ENCODE peak calls at places on chromosomes 3 and 15, in five cellular contexts. Z is WERI-Rb-1; B is CD4-positive, alpha-beta T cell; X is AG04450; I is breast epithelium. T is an unnamed sample. For H3K9me3, the result is how much of the 10 kb centered on the place peaks cover.

GRCh38 chr3:126472277-126473006 is 3.2 kb downstream of the ZXDC start:
- DNase-seq in Z (no peak), B (no peak), X (no peak), I (no peak), T (peak)

GRCh38 chr15:74799255-74799842 is 13.3 kb upstream of the LMAN1L start:
- DNase-seq in Z (no peak), B (no peak), X (no peak), I (no peak), T (no peak)

GRCh38 chr3:138797508-138798038 is 37.2 kb downstream of the PIK3CB start:
- DNase-seq in Z (no peak), B (no peak), X (no peak), I (no peak), T (no peak)

GRCh38 chr15:38035701-38036100 is 101.3 kb downstream of the TMCO5A start:
- DNase-seq in Z (no peak), B (no peak), X (no peak), I (no peak), T (no peak)

GRCh38 chr3:148646126-148646660 is 51.5 kb upstream of the AGTR1 start:
- DNase-seq in Z (no peak), B (no peak), X (no peak), I (no peak), T (no peak)

GRCh38 chr15:76253851-76254440 is 57.3 kb downstream of the ETFA start:
- DNase-seq in Z (no peak), B (no peak), X (no peak), I (no peak), T (no peak)

GRCh38 chr15:92645051-92645631 is 10.4 kb downstream of the FAM174B start:
- DNase-seq in Z (peak), B (no peak), X (no peak), I (no peak), T (peak)

GRCh38 chr15:74383695-74384565 is 16.5 kb upstream of the CYP11A1 start:
- DNase-seq in Z (no peak), B (no peak), X (no peak), I (no peak), T (no peak)

GRCh38 chr3:9497821-9498565 is 55.6 kb downstream of the LHFPL4 start:
- DNase-seq in Z (no peak), B (no peak), X (peak), I (no peak), T (no peak)

GRCh38 chr15:62847900-62848489 is 194.6 kb upstream of the TPM1 start:
- DNase-seq in Z (peak), B (peak), X (no peak), I (no peak), T (peak)

GRCh38 chr15:78035861-78036476 is 41.5 kb downstream of the TBC1D2B start:
- DNase-seq in Z (peak), B (no peak), X (no peak), I (no peak), T (no peak)

GRCh38 chr3:197748597-197749314 is 927 bp upstream of the FYTTD1 start:
- DNase-seq in Z (no peak), B (no peak), X (no peak), I (no peak), T (no peak)

GRCh38 chr15:63888146-63888545 is 54.4 kb upstream of the HERC1 start:
- DNase-seq in Z (no peak), B (no peak), X (no peak), I (no peak), T (no peak)

GRCh38 chr3:198080521-198081384 is 120.7 kb downstream of the LMLN start:
- DNase-seq in Z (peak), B (peak), X (peak), I (peak), T (peak)

GRCh38 chr15:70976856-70977255 is 84.2 kb downstream of the LRRC49 start:
- DNase-seq in Z (no peak), B (no peak), X (peak), I (no peak), T (no peak)

GRCh38 chr3:55252921-55253320 is 234.2 kb downstream of the WNT5A start:
- DNase-seq in Z (no peak), B (no peak), X (no peak), I (no peak), T (no peak)

GRCh38 chr3:84783281-84783680 is 175.5 kb upstream of the CADM2 start:
- DNase-seq in Z (no peak), B (no peak), X (no peak), I (no peak), T (no peak)

GRCh38 chr15:88695595-88696186 is 56.9 kb downstream of the ISG20 start:
- DNase-seq in Z (no peak), B (no peak), X (no peak), I (peak), T (no peak)

GRCh38 chr3:46693897-46694235 is 387 bp upstream of the ALS2CL start:
- DNase-seq in Z (no peak), B (no peak), X (no peak), I (no peak), T (peak)

GRCh38 chr3:182393151-182393550 is 400.2 kb upstream of the ATP11B start:
- DNase-seq in Z (no peak), B (no peak), X (no peak), I (no peak), T (no peak)

GRCh38 chr15:33013827-33014445 is 180.6 kb downstream of the FMN1 start:
- DNase-seq in Z (no peak), B (no peak), X (no peak), I (no peak), T (no peak)

GRCh38 chr3:27089063-27089462 is 280.1 kb downstream of the NEK10 start:
- DNase-seq in Z (no peak), B (no peak), X (no peak), I (no peak), T (no peak)

GRCh38 chr3:30681276-30682211 is 75.1 kb downstream of the TGFBR2 start:
- DNase-seq in Z (no peak), B (no peak), X (peak), I (no peak), T (peak)

GRCh38 chr15:47620960-47621681 is 96.2 kb upstream of the SEMA6D start:
- DNase-seq in Z (no peak), B (no peak), X (no peak), I (no peak), T (no peak)

GRCh38 chr3:149371001-149371722 is 6.3 kb downstream of the TM4SF1 start:
- DNase-seq in Z (no peak), B (no peak), X (no peak), I (no peak), T (no peak)

GRCh38 chr3:141401095-141401494 is 32.8 kb downstream of the ZBTB38 start:
- DNase-seq in Z (no peak), B (no peak), X (no peak), I (no peak), T (no peak)

GRCh38 chr3:37905987-37906674 is 44.5 kb downstream of the CTDSPL start:
- DNase-seq in Z (peak), B (no peak), X (no peak), I (no peak), T (no peak)

GRCh38 chr15:59738676-59739075 is 49.6 kb upstream of the BNIP2 start:
- DNase-seq in Z (no peak), B (no peak), X (no peak), I (no peak), T (no peak)

GRCh38 chr3:42733501-42734262 is 31.1 kb upstream of the HHATL start:
- DNase-seq in Z (no peak), B (no peak), X (no peak), I (no peak), T (no peak)

GRCh38 chr15:98834976-98835375 is 172.6 kb downstream of the PGPEP1L start:
- DNase-seq in Z (no peak), B (no peak), X (no peak), I (no peak), T (no peak)
- H3K9me3 ChIP-seq in Z (under half), B (under half), X (under half), I (under half), T (under half)

GRCh38 chr3:44771424-44772098 is 10.0 kb downstream of the KIF15 start:
- DNase-seq in Z (no peak), B (no peak), X (no peak), I (no peak), T (no peak)
- H3K9me3 ChIP-seq in Z (under half), B (under half), X (under half), I (under half), T (under half)

GRCh38 chr3:13707456-13707855 is 158.5 kb downstream of the FBLN2 start:
- DNase-seq in Z (no peak), B (no peak), X (no peak), I (peak), T (no peak)
- H3K9me3 ChIP-seq in Z (under half), B (under half), X (under half), I (under half), T (under half)

DNA sequence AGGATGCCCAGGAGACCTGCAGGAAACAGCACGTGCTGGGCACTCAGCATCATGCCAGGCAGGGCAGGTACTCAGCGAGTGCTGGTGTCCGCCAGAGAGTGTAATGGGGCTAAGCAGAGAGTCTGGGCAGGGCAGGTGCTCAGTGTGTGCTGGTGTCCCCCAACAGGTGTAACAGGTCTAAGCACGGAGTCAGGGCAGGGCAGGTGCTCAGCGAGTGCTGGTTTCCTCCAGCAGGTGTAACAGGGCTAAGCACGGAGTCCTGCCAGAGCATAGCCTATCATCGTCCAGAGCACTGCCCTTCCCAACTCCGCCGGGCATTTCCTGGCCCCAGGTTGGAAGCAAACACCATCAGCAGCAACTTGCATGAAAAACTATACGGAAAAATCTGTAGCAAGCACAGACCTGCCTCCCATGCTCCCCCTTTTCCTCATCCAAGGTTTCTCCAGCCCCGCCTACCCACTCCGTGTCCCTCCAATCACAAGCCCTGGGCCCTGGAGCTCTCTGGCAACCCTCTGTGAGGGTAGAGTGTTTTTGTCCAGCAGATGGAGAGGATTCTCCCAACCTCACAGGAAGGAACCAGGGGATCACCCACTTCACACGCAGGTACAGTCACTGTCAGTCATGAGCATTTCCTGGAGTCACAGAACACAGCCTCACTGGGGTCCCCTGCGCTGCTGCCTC is 302.6 kb downstream of the OCA2 start:
- DNase-seq in Z (no peak), B (no peak), X (no peak), I (no peak), T (no peak)
- H3K9me3 ChIP-seq in Z (under half), B (under half), X (under half), I (under half), T (under half)

DNA sequence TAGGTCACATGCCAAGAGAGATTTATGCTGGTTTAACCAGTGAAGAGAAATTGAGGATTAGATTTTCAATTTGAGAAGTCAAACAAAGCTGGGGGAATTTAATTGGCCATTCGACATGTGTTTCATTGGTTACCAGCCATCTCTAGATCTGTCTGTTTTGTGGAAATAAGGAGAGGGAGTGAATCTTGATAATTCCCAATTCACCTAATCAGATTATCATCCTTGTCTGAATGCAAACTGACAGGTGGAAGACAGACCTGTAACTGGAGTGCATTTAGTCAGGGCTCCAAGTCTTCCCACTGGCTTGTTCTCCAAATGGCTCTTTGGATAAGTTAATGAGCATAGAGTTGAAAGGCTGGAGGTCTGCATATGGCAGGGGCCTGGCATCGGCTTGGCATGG is 1049.3 kb downstream of the NTRK3 start:
- DNase-seq in Z (no peak), B (no peak), X (no peak), I (no peak), T (no peak)
- H3K9me3 ChIP-seq in Z (under half), B (under half), X (under half), I (under half), T (under half)

GRCh38 chr15:25054943-25055342 is 100.2 kb downstream of the SNRPN start:
- DNase-seq in Z (no peak), B (no peak), X (no peak), I (no peak), T (peak)
- H3K9me3 ChIP-seq in Z (half or more), B (half or more), X (half or more), I (half or more), T (under half)